ENCODE peak calls at places on chromosome 7, in four cellular contexts. One of them, this sample, is unnamed.

GRCh38 chr7:69953319-69954067 is 355.2 kb downstream of the AUTS2 start:
- DNase-seq in SK-N-SH: no peak
- DNase-seq in HCT116: no peak
- DNase-seq in K562: no peak
- DNase-seq in this sample: no peak

GRCh38 chr7:100352984-100353684 is 4.8 kb upstream of the PILRB start:
- DNase-seq in HCT116: no peak
- DNase-seq in K562: no peak
- DNase-seq in SK-N-SH: no peak
- DNase-seq in this sample: no peak

GRCh38 chr7:149495785-149496641 is 1.6 kb downstream of the ZNF746 start:
- DNase-seq in SK-N-SH: peak; percentile 61
- DNase-seq in K562: peak; percentile 89
- DNase-seq in HCT116: no peak
- DNase-seq in this sample: no peak

GRCh38 chr7:130429019-130429418 is 11.8 kb downstream of the CEP41 start:
- DNase-seq in K562: no peak
- DNase-seq in SK-N-SH: no peak
- DNase-seq in HCT116: no peak
- DNase-seq in this sample: no peak

GRCh38 chr7:132977234-132977633 is 104.7 kb downstream of the CHCHD3 start:
- DNase-seq in SK-N-SH: no peak
- DNase-seq in K562: no peak
- DNase-seq in HCT116: no peak
- DNase-seq in this sample: no peak

GRCh38 chr7:149067869-149068268 is 22.6 kb downstream of the ZNF786 start:
- DNase-seq in HCT116: no peak
- DNase-seq in SK-N-SH: no peak
- DNase-seq in K562: no peak
- DNase-seq in this sample: peak; percentile 15

GRCh38 chr7:49023345-49024330 is 99.3 kb downstream of the CDC14C start:
- DNase-seq in SK-N-SH: no peak
- DNase-seq in HCT116: no peak
- DNase-seq in K562: no peak
- DNase-seq in this sample: no peak

GRCh38 chr7:44801890-44802289 is 5.4 kb downstream of the PPIA start:
- DNase-seq in HCT116: no peak
- DNase-seq in SK-N-SH: no peak
- DNase-seq in K562: no peak
- DNase-seq in this sample: no peak

GRCh38 chr7:451255-452229 is 68.1 kb downstream of the PDGFA start:
- DNase-seq in SK-N-SH: no peak
- DNase-seq in K562: no peak
- DNase-seq in HCT116: no peak
- DNase-seq in this sample: no peak

GRCh38 chr7:44324204-44325126 is 929 bp downstream of the CAMK2B start:
- DNase-seq in HCT116: no peak
- DNase-seq in K562: no peak
- DNase-seq in SK-N-SH: peak; percentile 51
- DNase-seq in this sample: no peak

GRCh38 chr7:47512481-47513176 is 69.3 kb downstream of the TNS3 start:
- DNase-seq in K562: no peak
- DNase-seq in HCT116: no peak
- DNase-seq in SK-N-SH: no peak
- DNase-seq in this sample: peak; percentile 45

GRCh38 chr7:55592492-55592891 is 20.2 kb upstream of the VOPP1 start:
- DNase-seq in HCT116: no peak
- DNase-seq in K562: no peak
- DNase-seq in SK-N-SH: no peak
- DNase-seq in this sample: no peak

GRCh38 chr7:87483131-87483530 is 7.7 kb upstream of the ABCB4 start:
- DNase-seq in SK-N-SH: no peak
- DNase-seq in K562: no peak
- DNase-seq in HCT116: no peak
- DNase-seq in this sample: no peak

GRCh38 chr7:133727476-133728214 is 399.5 kb upstream of the LRGUK start:
- DNase-seq in K562: no peak
- DNase-seq in HCT116: no peak
- DNase-seq in SK-N-SH: no peak
- DNase-seq in this sample: no peak

GRCh38 chr7:126637538-126637937 is 615.2 kb downstream of the GRM8 start:
- DNase-seq in SK-N-SH: peak; percentile 36
- DNase-seq in HCT116: no peak
- DNase-seq in K562: no peak
- DNase-seq in this sample: no peak

GRCh38 chr7:142508251-142508650 is 241.0 kb upstream of the PRSS1 start:
- DNase-seq in SK-N-SH: no peak
- DNase-seq in HCT116: peak; percentile 54
- DNase-seq in K562: no peak
- DNase-seq in this sample: no peak

GRCh38 chr7:26860361-26860760 is 4.0 kb downstream of the SKAP2 start:
- DNase-seq in SK-N-SH: no peak
- DNase-seq in K562: no peak
- DNase-seq in HCT116: peak; percentile 51
- DNase-seq in this sample: peak; percentile 79

GRCh38 chr7:2012044-2012900 is 220.5 kb downstream of the MAD1L1 start:
- DNase-seq in HCT116: no peak
- DNase-seq in SK-N-SH: no peak
- DNase-seq in K562: no peak
- DNase-seq in this sample: no peak

GRCh38 chr7:130942211-130942964 is 208.4 kb upstream of the KLF14 start:
- DNase-seq in HCT116: no peak
- DNase-seq in SK-N-SH: no peak
- DNase-seq in K562: peak; percentile 82
- DNase-seq in this sample: peak; percentile 45

GRCh38 chr7:86008898-86009297 is 634.8 kb upstream of the GRM3 start:
- DNase-seq in SK-N-SH: no peak
- DNase-seq in HCT116: no peak
- DNase-seq in K562: no peak
- DNase-seq in this sample: no peak

GRCh38 chr7:45104844-45105587 is 6.5 kb downstream of the TBRG4 start:
- DNase-seq in SK-N-SH: peak; percentile 23
- DNase-seq in HCT116: no peak
- DNase-seq in K562: no peak
- DNase-seq in this sample: no peak

GRCh38 chr7:146375155-146375554 is 258.6 kb downstream of the CNTNAP2 start:
- DNase-seq in SK-N-SH: peak; percentile 79
- DNase-seq in HCT116: no peak
- DNase-seq in K562: no peak
- DNase-seq in this sample: no peak

GRCh38 chr7:159056722-159057121 is 87.9 kb downstream of the VIPR2 start:
- DNase-seq in HCT116: no peak
- DNase-seq in K562: no peak
- DNase-seq in SK-N-SH: no peak
- DNase-seq in this sample: no peak

GRCh38 chr7:94740490-94740889 is 84.6 kb upstream of the SGCE start:
- DNase-seq in HCT116: no peak
- DNase-seq in SK-N-SH: no peak
- DNase-seq in K562: no peak
- DNase-seq in this sample: no peak

GRCh38 chr7:55128693-55129394 is 110.0 kb downstream of the EGFR start:
- DNase-seq in HCT116: no peak
- DNase-seq in SK-N-SH: no peak
- DNase-seq in K562: no peak
- DNase-seq in this sample: no peak

GRCh38 chr7:21565614-21566013 is 22.8 kb downstream of the DNAH11 start:
- DNase-seq in HCT116: no peak
- DNase-seq in SK-N-SH: no peak
- DNase-seq in K562: no peak
- DNase-seq in this sample: no peak

GRCh38 chr7:129688503-129689222 is 77.1 kb downstream of the NRF1 start:
- DNase-seq in HCT116: no peak
- DNase-seq in K562: no peak
- DNase-seq in SK-N-SH: no peak
- DNase-seq in this sample: no peak

GRCh38 chr7:155219947-155220769 is 77.5 kb upstream of the INSIG1 start:
- DNase-seq in HCT116: no peak
- DNase-seq in K562: no peak
- DNase-seq in SK-N-SH: peak; percentile 68
- DNase-seq in this sample: no peak

GRCh38 chr7:117375380-117375779 is 51.9 kb downstream of the ASZ1 start:
- DNase-seq in K562: no peak
- DNase-seq in HCT116: no peak
- DNase-seq in SK-N-SH: no peak
- DNase-seq in this sample: no peak

GRCh38 chr7:108454674-108455523 is 1.3 kb downstream of the NRCAM start:
- DNase-seq in SK-N-SH: peak; percentile 90
- DNase-seq in HCT116: no peak
- DNase-seq in K562: no peak
- DNase-seq in this sample: no peak

GRCh38 chr7:953547-954327 is 743 bp downstream of the ADAP1 start:
- DNase-seq in SK-N-SH: peak; percentile 88
- DNase-seq in K562: no peak
- DNase-seq in HCT116: no peak
- DNase-seq in this sample: peak; percentile 91

GRCh38 chr7:149245744-149246143 is 6.3 kb downstream of the ZNF212 start:
- DNase-seq in K562: no peak
- DNase-seq in SK-N-SH: no peak
- DNase-seq in HCT116: no peak
- DNase-seq in this sample: no peak

GRCh38 chr7:94578615-94579014 is 69.0 kb downstream of the CASD1 start:
- DNase-seq in HCT116: no peak
- DNase-seq in K562: no peak
- DNase-seq in SK-N-SH: no peak
- DNase-seq in this sample: no peak

GRCh38 chr7:18221377-18222290 is 194.0 kb upstream of the PRPS1L1 start:
- DNase-seq in K562: no peak
- DNase-seq in SK-N-SH: no peak
- DNase-seq in HCT116: no peak
- DNase-seq in this sample: no peak

GRCh38 chr7:134946260-134946659 is 40.0 kb upstream of the AGBL3 start:
- DNase-seq in SK-N-SH: no peak
- DNase-seq in K562: no peak
- DNase-seq in HCT116: no peak
- DNase-seq in this sample: no peak

GRCh38 chr7:92873776-92874175 is 37.4 kb upstream of the CDK6 start:
- DNase-seq in SK-N-SH: no peak
- DNase-seq in K562: no peak
- DNase-seq in HCT116: no peak
- DNase-seq in this sample: no peak

GRCh38 chr7:73647725-73648592 is 19.7 kb upstream of the VPS37D start:
- DNase-seq in HCT116: no peak
- DNase-seq in K562: no peak
- DNase-seq in SK-N-SH: peak; percentile 87
- DNase-seq in this sample: no peak

GRCh38 chr7:57300747-57301146 is 149.2 kb upstream of the ZNF716 start:
- DNase-seq in HCT116: no peak
- DNase-seq in SK-N-SH: no peak
- DNase-seq in K562: no peak
- DNase-seq in this sample: no peak

GRCh38 chr7:158227258-158227657 is 360.4 kb downstream of the PTPRN2 start:
- DNase-seq in K562: no peak
- DNase-seq in SK-N-SH: no peak
- DNase-seq in HCT116: no peak
- DNase-seq in this sample: no peak

GRCh38 chr7:120991570-120991969 is 3.1 kb downstream of the CPED1 start:
- DNase-seq in HCT116: no peak
- DNase-seq in SK-N-SH: no peak
- DNase-seq in K562: no peak
- DNase-seq in this sample: no peak

DNA sequence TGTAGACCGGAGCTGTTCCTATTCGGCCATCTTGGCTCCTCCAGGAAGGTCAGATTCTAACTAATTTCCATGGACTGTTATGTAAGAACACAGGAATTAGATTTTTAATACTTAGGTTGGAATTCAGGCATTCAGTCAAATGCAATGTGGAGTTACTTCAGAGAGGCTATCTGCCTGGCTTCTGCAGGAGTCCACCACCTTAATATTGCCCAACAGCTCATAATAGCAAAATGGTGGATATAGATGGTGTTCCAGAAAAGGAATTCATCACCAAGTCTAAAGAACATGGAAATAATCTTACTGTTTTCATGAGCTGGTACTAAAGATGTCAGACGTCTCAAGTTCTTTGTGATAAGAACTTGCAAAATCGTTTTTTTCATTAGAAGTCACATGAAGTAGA is 39.5 kb downstream of the CRHR2 start:
- DNase-seq in HCT116: no peak
- DNase-seq in SK-N-SH: no peak
- DNase-seq in K562: no peak
- DNase-seq in this sample: no peak
- TF ChIP-seq JUND in HCT116: no peak
- TF ChIP-seq JUND in SK-N-SH: no peak
- TF ChIP-seq JUND in K562: no peak
- TF ChIP-seq JUND in this sample: no peak

GRCh38 chr7:138001529-138002095 is at the start of gene CREB3L2:
- DNase-seq in SK-N-SH: peak; percentile 72
- DNase-seq in HCT116: no peak
- DNase-seq in K562: peak; percentile 79
- DNase-seq in this sample: no peak
- TF ChIP-seq JUND in SK-N-SH: no peak
- TF ChIP-seq JUND in HCT116: no peak
- TF ChIP-seq JUND in K562: no peak
- TF ChIP-seq JUND in this sample: no peak

GRCh38 chr7:140600341-140600740 is 40.3 kb downstream of the DENND2A start:
- DNase-seq in K562: no peak
- DNase-seq in SK-N-SH: no peak
- DNase-seq in HCT116: no peak
- DNase-seq in this sample: no peak
- TF ChIP-seq JUND in K562: no peak
- TF ChIP-seq JUND in SK-N-SH: no peak
- TF ChIP-seq JUND in HCT116: no peak
- TF ChIP-seq JUND in this sample: no peak

GRCh38 chr7:157021071-157021891 is 10.8 kb upstream of the MNX1 start:
- DNase-seq in K562: no peak
- DNase-seq in HCT116: no peak
- DNase-seq in SK-N-SH: peak; percentile 57
- DNase-seq in this sample: no peak
- TF ChIP-seq JUND in K562: no peak
- TF ChIP-seq JUND in HCT116: no peak
- TF ChIP-seq JUND in SK-N-SH: no peak
- TF ChIP-seq JUND in this sample: no peak

GRCh38 chr7:52088008-52088787 is 771.6 kb upstream of the COBL start:
- DNase-seq in HCT116: no peak
- DNase-seq in K562: no peak
- DNase-seq in SK-N-SH: peak; percentile 30
- DNase-seq in this sample: no peak
- TF ChIP-seq JUND in HCT116: no peak
- TF ChIP-seq JUND in K562: no peak
- TF ChIP-seq JUND in SK-N-SH: no peak
- TF ChIP-seq JUND in this sample: no peak

DNA sequence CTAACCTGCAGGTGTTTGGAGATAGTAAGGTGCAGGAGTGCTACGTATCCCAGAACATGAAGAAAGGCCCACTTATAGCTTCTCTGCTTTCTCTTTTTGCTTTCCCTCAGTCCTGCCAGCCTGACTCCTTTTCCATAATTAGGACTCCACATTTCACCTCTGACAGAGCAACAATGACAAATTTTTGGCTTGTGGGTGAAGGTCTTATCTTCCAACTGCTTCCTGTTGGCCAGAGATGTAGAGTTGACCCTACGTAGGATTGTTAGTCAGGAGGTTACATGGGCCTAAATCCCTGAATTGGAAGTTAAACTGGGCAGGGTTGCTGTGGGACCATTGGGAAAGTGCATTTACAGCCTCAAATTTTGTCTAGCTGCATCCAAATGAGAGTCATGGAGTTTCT is 21.3 kb downstream of the RP9 start:
- DNase-seq in HCT116: no peak
- DNase-seq in SK-N-SH: no peak
- DNase-seq in K562: peak; percentile 26
- DNase-seq in this sample: no peak
- TF ChIP-seq JUND in HCT116: no peak
- TF ChIP-seq JUND in SK-N-SH: no peak
- TF ChIP-seq JUND in K562: no peak
- TF ChIP-seq JUND in this sample: no peak